ENCODE peak calls at places on chromosomes 2 and 18, in eight cellular contexts. W is cardiac muscle cell, B is sigmoid colon, Q is Peyer's patch, Z is GM23248, H is DND-41, U is SJSA1, T is HepG2. I is an unnamed sample. For H3K4me1, the result is how much of the 10 kb centered on the place peaks cover.

GRCh38 chr2:147346142-147346541 is 498.7 kb upstream of the ACVR2A start:
- DNase-seq in W (no peak), T (no peak), Z (no peak), H (no peak), U (no peak), Q (no peak), B (no peak), I (no peak)

GRCh38 chr2:1556776-1557466 is 143.7 kb downstream of the TPO start:
- DNase-seq in Z (peak), T (peak), Q (no peak), H (no peak), U (peak), B (no peak), W (no peak), I (no peak)

GRCh38 chr2:105776560-105776928 is 31.8 kb downstream of the NCK2 start:
- DNase-seq in W (no peak), H (no peak), T (no peak), U (no peak), Q (no peak), Z (no peak), B (no peak), I (no peak)

GRCh38 chr2:54013996-54014395 is 43.2 kb upstream of the PSME4 start:
- DNase-seq in Q (no peak), W (no peak), U (no peak), T (no peak), B (no peak), H (peak), Z (no peak), I (no peak)

GRCh38 chr2:4882421-4882820 is 809.8 kb upstream of the SOX11 start:
- DNase-seq in Z (no peak), U (no peak), B (no peak), H (no peak), Q (no peak), W (no peak), T (no peak), I (no peak)

GRCh38 chr2:2757764-2758163 is 426.7 kb upstream of the MYT1L start:
- DNase-seq in Q (no peak), B (no peak), W (no peak), Z (no peak), H (no peak), T (no peak), U (no peak), I (no peak)

GRCh38 chr2:140892429-140892828 is 1238.4 kb downstream of the LRP1B start:
- DNase-seq in Z (no peak), T (no peak), H (no peak), B (no peak), U (no peak), Q (no peak), W (no peak), I (no peak)

GRCh38 chr18:40006553-40007073 is 1948.4 kb upstream of the PIK3C3 start:
- DNase-seq in Q (no peak), T (no peak), H (no peak), W (peak), B (no peak), Z (no peak), U (no peak), I (no peak)

GRCh38 chr2:201205516-201205850 is 22.5 kb downstream of the CASP10 start:
- DNase-seq in W (no peak), U (no peak), H (no peak), T (no peak), B (no peak), Q (no peak), Z (peak), I (no peak)

GRCh38 chr2:173016451-173016850 is 59.2 kb upstream of the MAP3K20 start:
- DNase-seq in Q (no peak), Z (no peak), B (no peak), W (no peak), U (no peak), H (no peak), T (no peak), I (no peak)

GRCh38 chr2:65918760-65919187 is 486.4 kb upstream of the SPRED2 start:
- DNase-seq in Q (no peak), B (no peak), U (no peak), Z (no peak), T (peak), W (no peak), H (no peak), I (no peak)

GRCh38 chr2:85215074-85216050 is 82.2 kb downstream of the TCF7L1 start:
- DNase-seq in H (no peak), B (no peak), U (peak), T (peak), W (no peak), Q (no peak), Z (peak), I (no peak)

GRCh38 chr2:112006076-112006410 is 49.0 kb upstream of the TMEM87B start:
- DNase-seq in B (no peak), Q (no peak), H (no peak), T (no peak), U (no peak), Z (peak), W (no peak), I (no peak)

GRCh38 chr2:202317080-202317859 is 51.7 kb downstream of the NOP58 start:
- DNase-seq in H (no peak), U (peak), B (peak), Q (no peak), T (no peak), W (no peak), Z (peak), I (no peak)

GRCh38 chr2:120858764-120859525 is 123.3 kb downstream of the GLI2 start:
- DNase-seq in Q (no peak), Z (no peak), H (no peak), B (peak), T (no peak), U (no peak), W (no peak), I (no peak)
- H3K4me1 ChIP-seq in Q (under half), Z (under half), H (under half), B (under half), T (under half), U (under half), W (under half), I (under half)

GRCh38 chr18:32328974-32329373 is 139.1 kb downstream of the MEP1B start:
- DNase-seq in T (no peak), W (no peak), H (no peak), Z (no peak), U (no peak), B (no peak), Q (no peak), I (no peak)

GRCh38 chr18:32333781-32334180 is 136.9 kb downstream of the GAREM1 start:
- DNase-seq in Q (no peak), H (no peak), W (no peak), T (no peak), B (no peak), Z (no peak), U (no peak), I (no peak)

GRCh38 chr18:32337347-32337746 is 133.3 kb downstream of the GAREM1 start:
- DNase-seq in W (no peak), U (no peak), T (no peak), Z (no peak), B (no peak), Q (no peak), H (no peak), I (no peak)

GRCh38 chr18:32328379-32328778 is 138.5 kb downstream of the MEP1B start:
- DNase-seq in Q (no peak), B (no peak), H (no peak), U (no peak), T (no peak), W (no peak), Z (peak), I (no peak)

GRCh38 chr18:32332708-32333107 is 138.0 kb downstream of the GAREM1 start:
- DNase-seq in Q (no peak), W (no peak), T (no peak), B (no peak), U (no peak), H (no peak), Z (no peak), I (no peak)
- H3K4me1 ChIP-seq in Q (under half), W (under half), T (under half), B (under half), U (under half), H (under half), Z (under half), I (under half)

DNA sequence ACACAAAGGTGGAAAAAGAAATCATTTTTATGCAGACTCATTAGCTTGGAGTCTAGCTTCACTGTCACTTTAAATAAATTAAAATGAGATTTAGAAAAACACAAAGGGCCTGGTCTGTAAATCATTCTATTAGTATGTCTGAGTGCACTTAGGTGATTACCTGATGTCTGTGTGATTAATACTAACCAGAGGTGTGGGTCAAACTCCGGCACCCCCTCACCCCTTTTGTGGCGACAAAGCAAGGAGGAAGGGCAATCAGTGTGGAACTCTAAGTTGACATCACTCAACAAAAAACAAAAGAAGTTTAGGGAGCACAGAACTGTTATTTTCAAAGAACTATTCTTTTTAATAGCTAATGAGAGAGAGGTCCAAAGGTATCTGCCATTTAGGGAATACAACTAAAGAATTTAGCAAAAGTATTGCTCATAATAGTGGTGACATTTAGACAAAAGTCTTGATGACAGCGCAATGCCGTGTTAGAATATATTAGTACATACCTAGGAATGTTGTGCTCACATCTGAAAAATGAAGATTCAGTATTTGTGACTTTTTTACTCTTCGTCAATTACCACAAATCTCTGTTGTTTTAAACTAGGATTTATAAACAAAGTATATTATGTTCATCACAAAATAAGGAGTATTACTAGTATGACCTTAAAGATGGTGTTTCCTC is 66.3 kb downstream of the ZEB2 start:
- DNase-seq in Z (peak), H (no peak), W (no peak), B (no peak), T (no peak), Q (no peak), U (no peak), I (no peak)
- H3K4me1 ChIP-seq in Z (half or more), H (under half), W (half or more), B (under half), T (under half), Q (under half), U (half or more), I (under half)

DNA sequence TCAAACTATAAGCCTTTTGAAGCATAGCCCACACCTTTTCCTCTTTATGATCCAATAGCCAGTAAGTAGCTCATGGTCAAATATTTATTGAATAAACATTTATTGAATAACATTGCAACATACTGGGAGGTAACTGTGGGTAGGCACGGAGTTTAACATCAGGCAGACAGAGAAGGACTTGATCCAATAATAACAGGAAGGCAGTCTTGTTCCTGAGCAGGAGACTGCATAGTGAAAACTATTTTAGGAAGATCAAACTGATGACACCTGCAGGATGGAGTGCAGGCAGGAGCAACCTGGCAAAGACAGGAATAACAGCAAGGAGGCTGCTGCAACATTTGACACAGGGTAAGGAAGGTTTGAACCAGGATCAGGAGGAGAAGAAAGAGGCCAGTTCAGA is 3.1 kb upstream of the DCTN1 start:
- DNase-seq in H (no peak), Q (no peak), U (no peak), B (no peak), T (peak), Z (peak), W (no peak), I (no peak)
- H3K4me1 ChIP-seq in H (under half), Q (under half), U (under half), B (under half), T (under half), Z (half or more), W (under half), I (under half)

GRCh38 chr2:237689569-237690131 is 62.3 kb downstream of the LRRFIP1 start:
- DNase-seq in H (peak), Q (no peak), Z (peak), B (peak), U (no peak), W (no peak), T (no peak), I (no peak)
- H3K4me1 ChIP-seq in H (under half), Q (under half), Z (under half), B (under half), U (half or more), W (under half), T (half or more), I (half or more)

DNA sequence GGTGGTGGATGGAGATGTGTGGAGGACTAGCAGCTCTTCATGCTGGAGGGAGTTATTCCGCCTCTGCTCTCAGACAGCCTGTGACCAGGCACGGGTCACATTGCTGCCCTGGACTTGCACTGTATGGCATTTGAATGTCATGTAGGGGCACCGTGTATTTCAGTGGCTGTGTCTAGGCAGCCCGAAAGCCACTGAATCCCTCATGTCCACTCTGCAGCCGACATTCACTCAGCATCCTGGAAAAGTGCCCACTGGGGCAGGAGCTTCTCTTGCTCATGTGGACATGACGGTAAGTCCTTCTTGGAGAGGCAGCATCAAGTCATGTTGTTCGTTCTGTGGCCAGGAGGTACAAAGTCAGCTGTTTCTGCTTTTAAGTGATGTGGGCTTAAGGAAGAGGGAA is 127.9 kb downstream of the SH3RF3 start:
- DNase-seq in U (no peak), H (no peak), T (no peak), W (no peak), B (peak), Q (no peak), Z (peak), I (no peak)
- H3K4me1 ChIP-seq in U (under half), H (under half), T (under half), W (under half), B (under half), Q (under half), Z (under half), I (under half)

GRCh38 chr18:8619041-8619440 is 9.8 kb downstream of the RAB12 start:
- DNase-seq in T (no peak), H (no peak), B (no peak), W (no peak), U (no peak), Q (no peak), Z (no peak), I (no peak)

GRCh38 chr18:8623549-8624106 is 14.4 kb downstream of the RAB12 start:
- DNase-seq in Q (no peak), Z (no peak), B (no peak), H (no peak), U (no peak), W (no peak), T (no peak), I (no peak)

GRCh38 chr18:8617907-8618306 is 8.7 kb downstream of the RAB12 start:
- DNase-seq in B (no peak), Z (no peak), T (no peak), U (no peak), Q (no peak), H (no peak), W (no peak), I (no peak)

GRCh38 chr18:8619835-8620577 is 10.8 kb downstream of the RAB12 start:
- DNase-seq in U (no peak), W (no peak), T (no peak), Q (no peak), H (no peak), Z (no peak), B (no peak), I (no peak)

GRCh38 chr18:8620845-8621244 is 11.6 kb downstream of the RAB12 start:
- DNase-seq in Q (no peak), B (no peak), U (no peak), H (no peak), T (no peak), Z (no peak), W (no peak), I (no peak)
- H3K4me1 ChIP-seq in Q (under half), B (under half), U (under half), H (under half), T (under half), Z (under half), W (under half), I (under half)

GRCh38 chr2:68187329-68187728 is 29.6 kb downstream of the PNO1 start:
- DNase-seq in W (no peak), B (no peak), T (no peak), Q (no peak), U (no peak), Z (no peak), H (no peak), I (no peak)
- H3K4me1 ChIP-seq in W (under half), B (under half), T (under half), Q (under half), U (under half), Z (under half), H (under half), I (under half)

GRCh38 chr2:96684883-96685282 is 42.3 kb downstream of the FER1L5 start:
- DNase-seq in T (no peak), Q (peak), H (no peak), Z (no peak), B (no peak), W (no peak), U (no peak), I (no peak)

GRCh38 chr2:96683307-96683706 is 40.7 kb downstream of the FER1L5 start:
- DNase-seq in W (no peak), B (peak), Z (no peak), Q (peak), U (no peak), T (no peak), H (no peak), I (no peak)

GRCh38 chr2:96685285-96685591 is 42.7 kb downstream of the FER1L5 start:
- DNase-seq in W (peak), B (no peak), Q (peak), U (no peak), T (no peak), H (no peak), Z (no peak), I (no peak)

GRCh38 chr2:96685592-96686459 is 43.3 kb downstream of the FER1L5 start:
- DNase-seq in Q (peak), U (no peak), Z (no peak), W (peak), H (no peak), B (peak), T (peak), I (no peak)

GRCh38 chr2:96683972-96684820 is 41.6 kb downstream of the FER1L5 start:
- DNase-seq in H (no peak), W (no peak), Z (no peak), Q (peak), T (peak), B (peak), U (no peak), I (no peak)
- H3K4me1 ChIP-seq in H (under half), W (under half), Z (under half), Q (under half), T (half or more), B (under half), U (under half), I (under half)